ENCODE peak calls at places on chromosomes 6 and 20, in ten cellular contexts. O is IMR-90, U is uterus, D is lower leg skin, J is gastrocnemius medialis, S is adrenal gland, B is A549, I is heart left ventricle, L is breast epithelium, H is prostate gland. T is an unnamed sample.

GRCh38 chr6:16594849-16595248 is 166.4 kb downstream of the ATXN1 start:
- DNase-seq in L (no peak), U (no peak), J (no peak), H (no peak), D (no peak), B (no peak), O (no peak), S (no peak), I (no peak), T (no peak)

GRCh38 chr6:30518505-30518850 is 29.2 kb downstream of the HLA-E start:
- DNase-seq in I (no peak), O (no peak), D (no peak), U (no peak), S (no peak), B (no peak), J (no peak), L (no peak), H (no peak), T (no peak)

GRCh38 chr6:107763959-107764358 is 60.2 kb downstream of the SCML4 start:
- DNase-seq in B (no peak), S (no peak), H (no peak), L (no peak), I (no peak), O (peak; percentile 53), J (no peak), D (no peak), U (no peak), T (no peak)

GRCh38 chr6:149114167-149114566 is 203.3 kb upstream of the TAB2 start:
- DNase-seq in J (no peak), L (peak; percentile 54), D (no peak), I (peak; percentile 62), O (no peak), H (no peak), S (no peak), B (no peak), U (no peak), T (no peak)

GRCh38 chr20:44326391-44327159 is 10.3 kb upstream of the R3HDML start:
- DNase-seq in I (no peak), S (no peak), U (no peak), H (no peak), B (no peak), D (no peak), L (no peak), J (no peak), O (no peak), T (no peak)

GRCh38 chr6:87487555-87487954 is 14.8 kb downstream of the SLC35A1 start:
- DNase-seq in U (no peak), J (no peak), L (no peak), O (peak; percentile 51), D (no peak), I (no peak), S (no peak), B (no peak), H (no peak), T (no peak)

GRCh38 chr6:41599836-41600445 is 38.3 kb upstream of the MDFI start:
- DNase-seq in D (no peak), J (no peak), H (no peak), U (no peak), B (no peak), O (no peak), S (no peak), L (no peak), I (peak; percentile 43), T (no peak)

GRCh38 chr6:16544006-16544405 is 217.3 kb downstream of the ATXN1 start:
- DNase-seq in D (no peak), L (no peak), H (no peak), O (peak; percentile 25), I (peak; percentile 74), U (no peak), J (peak; percentile 49), B (no peak), S (peak; percentile 86), T (no peak)

GRCh38 chr6:1131285-1132079 is 180.4 kb upstream of the FOXQ1 start:
- DNase-seq in J (no peak), O (peak; percentile 94), L (no peak), S (no peak), H (no peak), U (no peak), I (no peak), D (peak; percentile 58), B (no peak), T (no peak)

GRCh38 chr20:10673176-10673830 is 496 bp downstream of the JAG1 start:
- DNase-seq in L (no peak), U (no peak), J (peak; percentile 17), S (no peak), H (no peak), O (no peak), D (no peak), I (peak; percentile 77), B (no peak), T (no peak)

GRCh38 chr6:44696686-44697085 is 309.2 kb downstream of the CDC5L start:
- DNase-seq in B (no peak), S (no peak), D (no peak), I (no peak), O (no peak), U (no peak), L (no peak), H (no peak), J (no peak), T (no peak)

GRCh38 chr20:51420111-51420510 is 122.4 kb downstream of the NFATC2 start:
- DNase-seq in H (no peak), I (no peak), O (peak; percentile 62), L (no peak), J (no peak), U (no peak), S (no peak), B (no peak), D (no peak), T (no peak)

GRCh38 chr6:66865771-66866170 is 1158.7 kb upstream of the EYS start:
- DNase-seq in D (no peak), U (no peak), S (no peak), I (no peak), H (no peak), O (no peak), L (no peak), J (no peak), B (no peak), T (no peak)

GRCh38 chr6:3831741-3832530 is 17.2 kb upstream of the FAM50B start:
- DNase-seq in O (no peak), I (no peak), B (no peak), L (no peak), H (no peak), S (no peak), U (no peak), J (no peak), D (no peak), T (no peak)

GRCh38 chr20:12435254-12435653 is 517.6 kb downstream of the BTBD3 start:
- DNase-seq in U (peak; percentile 17), B (no peak), H (no peak), S (no peak), O (no peak), J (no peak), L (no peak), I (no peak), D (no peak), T (no peak)

DNA sequence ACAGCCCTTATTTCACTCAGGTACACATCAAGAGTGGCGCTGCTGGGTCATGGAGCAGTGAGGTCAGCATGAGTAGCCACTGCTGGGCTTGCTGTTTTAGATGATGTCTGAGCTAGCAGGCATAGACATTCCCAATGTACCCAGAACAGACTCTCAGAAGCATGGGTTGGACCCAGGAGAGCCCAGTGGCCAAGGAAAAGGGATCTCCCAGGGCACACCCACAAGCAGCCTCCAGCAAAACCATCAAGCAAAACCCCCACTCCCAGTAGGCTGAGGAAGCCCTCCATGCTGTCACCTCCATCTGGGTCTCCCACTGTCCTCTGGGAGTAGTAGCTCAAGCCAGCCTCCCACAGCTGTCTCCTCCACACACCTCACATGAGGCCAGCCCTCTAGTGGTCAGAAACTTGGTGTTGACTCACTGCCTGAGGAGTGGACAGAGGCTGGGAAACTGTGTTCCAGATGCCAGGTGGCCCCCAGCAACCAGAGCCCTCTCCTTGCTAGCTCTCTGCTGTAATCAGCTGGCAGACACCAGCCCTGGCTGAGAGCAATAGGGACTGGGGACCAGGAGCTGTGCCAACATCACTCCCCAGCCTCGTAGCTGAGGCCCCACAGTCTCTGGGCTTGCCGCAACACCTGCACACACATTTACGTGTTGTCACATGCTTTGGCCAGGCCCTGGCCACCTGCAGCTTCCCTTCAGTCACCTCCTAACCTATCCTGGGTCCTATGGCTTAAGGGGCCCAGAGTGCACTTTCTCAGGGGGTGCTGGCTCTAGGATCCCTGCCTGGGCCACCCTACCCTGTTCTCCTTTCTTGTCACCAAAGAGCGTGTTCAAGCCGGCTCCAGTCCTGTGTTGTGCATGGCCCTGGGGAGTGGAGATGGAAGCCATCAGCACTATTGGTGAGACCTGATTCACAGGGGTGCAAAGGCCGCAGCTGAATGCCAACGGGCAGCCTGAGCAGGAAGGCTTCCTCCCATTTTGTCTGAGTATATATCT is 1.9 kb upstream of the AP5S1 start:
- DNase-seq in L (no peak), U (peak; percentile 73), H (peak; percentile 64), O (peak; percentile 87), I (no peak), J (peak; percentile 78), S (peak; percentile 88), B (peak; percentile 93), D (peak; percentile 65), T (no peak)
- TF ChIP-seq POLR2A in L (no peak), U (no peak), H (no peak), O (no peak), I (no peak), J (no peak), S (no peak), B (no peak), D (no peak), T (no peak)

DNA sequence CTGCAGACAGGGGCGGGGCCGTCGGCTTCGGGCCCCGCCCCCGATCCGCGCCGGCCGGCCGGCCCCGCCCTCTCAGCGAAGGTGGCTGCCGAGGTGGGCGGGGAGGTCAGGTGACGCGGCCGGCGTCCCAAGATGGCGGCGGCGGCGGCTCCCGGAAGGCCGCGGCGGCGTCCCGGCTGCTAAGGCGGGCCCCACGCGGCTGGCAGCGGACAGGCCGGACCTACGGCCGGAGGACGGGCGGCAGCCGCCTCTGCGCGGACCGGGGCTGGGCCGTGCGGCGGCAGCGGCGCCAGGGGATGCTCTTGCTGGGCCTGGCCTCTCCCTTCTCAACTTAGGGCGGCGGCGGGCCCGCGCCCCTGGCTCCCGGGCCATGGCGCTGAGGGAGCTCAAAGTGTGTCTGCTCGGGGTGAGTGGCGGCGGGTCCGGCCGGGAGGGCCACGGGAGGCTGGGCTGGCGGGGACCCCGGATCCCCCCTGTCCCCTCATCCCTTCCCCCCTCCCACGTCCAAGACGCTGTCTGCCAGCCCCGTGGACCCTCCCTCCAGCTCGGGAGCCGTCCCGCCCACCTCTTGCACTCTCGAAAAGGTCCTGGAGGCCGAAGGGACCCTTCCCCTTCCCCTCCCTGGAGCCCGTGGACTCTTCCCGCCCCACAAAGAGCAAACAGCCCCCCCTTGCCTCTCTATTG is at the start of gene RAB22A:
- DNase-seq in I (peak; percentile 92), H (peak; percentile 78), J (peak; percentile 64), O (peak; percentile 77), L (peak; percentile 70), D (peak; percentile 59), B (peak; percentile 83), U (peak; percentile 78), S (peak; percentile 85), T (peak; percentile 91)
- TF ChIP-seq POLR2A in I (no peak), H (peak; percentile 78), J (peak; percentile 96), O (peak; percentile 93), L (no peak), D (peak; percentile 73), B (peak; percentile 95), U (peak; percentile 71), S (peak; percentile 88), T (peak; percentile 47)

GRCh38 chr20:50196896-50197295 is 6.3 kb downstream of the CEBPB start:
- DNase-seq in S (no peak), O (no peak), U (no peak), J (no peak), D (no peak), H (no peak), B (no peak), I (peak; percentile 54), L (no peak), T (no peak)
- TF ChIP-seq POLR2A in S (no peak), O (no peak), U (no peak), J (no peak), D (no peak), H (no peak), B (no peak), I (no peak), L (no peak), T (no peak)

GRCh38 chr6:24489470-24489869 is at the start of gene GPLD1:
- DNase-seq in I (no peak), H (no peak), O (no peak), J (no peak), L (no peak), S (no peak), B (no peak), D (no peak), U (no peak), T (no peak)
- TF ChIP-seq POLR2A in I (no peak), H (no peak), O (no peak), J (no peak), L (no peak), S (no peak), B (no peak), D (no peak), U (no peak), T (no peak)